ENCODE peak calls at places on chromosomes 13 and 19, in four cellular contexts. V, Q, Z and J are unnamed samples.

GRCh38 chr13:95492044-95492801 is 60.3 kb upstream of the CLDN10 start:
- DNase-seq in V (no peak), Q (no peak), Z (no peak), J (peak; percentile 82)

GRCh38 chr13:53368948-53369347 is 340.3 kb downstream of the OLFM4 start:
- DNase-seq in V (no peak), Q (no peak), Z (no peak), J (no peak)

GRCh38 chr13:28730762-28731161 is 12.0 kb upstream of the SLC46A3 start:
- DNase-seq in V (no peak), Q (no peak), Z (no peak), J (no peak)

GRCh38 chr13:93169980-93170379 is 56.6 kb upstream of the GPC6 start:
- DNase-seq in V (peak; percentile 97), Q (peak; percentile 89), Z (peak; percentile 99), J (no peak)

GRCh38 chr13:24618219-24618955 is 61.8 kb upstream of the ATP12A start:
- DNase-seq in V (no peak), Q (no peak), Z (peak; percentile 14), J (no peak)

GRCh38 chr19:10184636-10185035 is 10.1 kb downstream of the DNMT1 start:
- DNase-seq in V (no peak), Q (no peak), Z (no peak), J (peak; percentile 35)

GRCh38 chr19:17114414-17114831 is 38.8 kb downstream of the MYO9B start:
- DNase-seq in V (peak; percentile 57), Q (no peak), Z (peak; percentile 61), J (no peak)

GRCh38 chr19:6066661-6067646 is 43.3 kb downstream of the RFX2 start:
- DNase-seq in V (peak; percentile 86), Q (peak; percentile 99), Z (peak; percentile 92), J (peak; percentile 96)

GRCh38 chr13:75479102-75479501 is 2.9 kb downstream of the TBC1D4 start:
- DNase-seq in V (no peak), Q (no peak), Z (no peak), J (no peak)

GRCh38 chr19:35046461-35046860 is 4.9 kb downstream of the HPN start:
- DNase-seq in V (no peak), Q (no peak), Z (no peak), J (no peak)

GRCh38 chr19:35045667-35046300 is 4.3 kb downstream of the HPN start:
- DNase-seq in V (peak; percentile 28), Q (peak; percentile 54), Z (no peak), J (no peak)

GRCh38 chr19:35043906-35044305 is 2.4 kb downstream of the HPN start:
- DNase-seq in V (no peak), Q (no peak), Z (no peak), J (no peak)

GRCh38 chr19:35042954-35043604 is 1.6 kb downstream of the HPN start:
- DNase-seq in V (no peak), Q (no peak), Z (no peak), J (no peak)

DNA sequence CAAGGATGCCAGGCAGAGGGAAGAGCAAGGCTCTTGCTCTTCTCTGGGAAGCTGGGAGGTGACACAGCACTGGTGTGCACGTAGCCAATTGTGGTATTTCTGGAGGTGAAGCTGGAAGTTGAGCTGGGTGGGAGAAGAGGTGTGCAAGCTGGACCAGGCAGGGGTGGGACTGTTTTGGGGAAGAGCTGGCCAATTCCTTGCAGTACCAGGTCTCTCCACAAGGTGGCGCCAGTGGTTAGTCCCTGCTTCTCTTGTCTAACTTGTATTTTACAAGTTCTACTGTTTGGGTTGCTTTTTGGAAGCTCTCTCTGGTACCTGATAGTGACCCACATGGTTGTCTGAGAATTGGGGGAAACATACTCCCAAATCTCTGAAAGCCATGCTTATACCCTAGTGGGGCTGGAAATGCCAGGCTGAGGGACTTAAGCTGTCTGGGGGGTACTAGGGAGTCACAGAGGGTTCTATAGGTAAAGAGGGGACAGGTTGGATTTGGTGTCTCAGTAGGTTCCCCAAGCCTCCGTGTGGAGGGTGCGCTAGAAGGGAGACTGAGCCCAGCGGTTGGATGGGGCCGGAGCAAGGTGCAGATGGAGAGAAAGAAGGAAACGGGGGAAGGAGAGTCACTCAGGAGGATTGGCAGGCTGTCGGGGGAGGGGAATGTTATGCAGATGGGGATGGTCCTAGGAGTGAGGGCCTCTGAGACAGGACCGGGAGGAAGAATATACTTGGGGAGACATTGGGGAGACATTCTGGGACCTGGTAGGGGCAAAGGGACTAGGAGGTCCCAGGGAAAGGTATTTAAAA is 3.0 kb downstream of the HPN start:
- DNase-seq in V (peak; percentile 43), Q (peak; percentile 46), Z (peak; percentile 18), J (no peak)
- H3K9ac ChIP-seq in V (no peak overlapping the region), Q (no peak overlapping the region), Z (no peak overlapping the region), J (no peak overlapping the region)

GRCh38 chr19:40282920-40283319 is 2.2 kb downstream of the AKT2 start:
- DNase-seq in V (peak; percentile 22), Q (peak; percentile 61), Z (peak; percentile 23), J (no peak)

GRCh38 chr19:40284501-40285352 is at the start of gene AKT2:
- DNase-seq in V (peak; percentile 47), Q (peak; percentile 71), Z (peak; percentile 62), J (peak; percentile 92)

GRCh38 chr19:40282209-40282580 is 3.0 kb downstream of the AKT2 start:
- DNase-seq in V (no peak), Q (no peak), Z (no peak), J (no peak)

GRCh38 chr19:40284251-40284500 is 969 bp downstream of the AKT2 start:
- DNase-seq in V (no peak), Q (no peak), Z (no peak), J (no peak)

DNA sequence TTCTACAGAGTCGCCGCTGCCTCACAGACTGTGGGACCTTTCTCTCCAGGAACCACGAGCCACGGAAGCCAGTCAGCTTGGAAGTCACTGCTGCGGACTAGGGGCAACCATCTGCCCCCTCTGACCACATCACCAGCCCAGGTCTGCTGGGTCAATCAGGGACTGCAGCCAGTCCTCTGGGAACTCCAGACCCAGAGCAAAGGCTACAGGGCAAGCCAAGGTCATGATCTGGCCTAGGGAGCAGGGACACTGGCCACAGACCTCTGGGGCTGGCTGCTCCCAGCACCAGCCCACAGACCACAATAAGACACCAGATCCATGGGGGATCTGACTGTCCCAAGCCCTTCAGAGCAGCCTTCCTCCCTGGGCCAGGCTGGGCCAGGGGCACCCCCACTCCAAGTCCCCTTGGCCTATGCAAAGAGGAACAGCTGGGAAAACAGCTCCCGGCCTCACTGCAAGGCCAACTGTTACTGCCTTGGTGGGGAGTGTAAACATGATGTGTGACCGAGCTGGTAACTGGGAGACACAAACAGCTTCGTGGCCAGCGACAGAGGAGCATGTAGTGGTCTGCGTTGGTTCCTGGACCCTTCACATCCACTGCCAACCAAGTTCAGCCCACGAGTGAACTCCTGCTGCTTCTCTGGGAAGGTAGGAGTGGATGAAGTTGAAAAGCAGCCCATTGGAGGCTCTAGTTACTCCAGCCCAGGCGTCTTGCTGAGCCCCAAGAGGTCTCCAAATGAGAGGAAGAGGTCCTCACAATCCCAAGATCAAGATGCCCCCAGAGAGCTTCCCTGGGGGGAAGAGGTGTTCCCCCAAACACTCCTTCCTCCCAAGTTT is 1.5 kb downstream of the AKT2 start:
- DNase-seq in V (peak; percentile 19), Q (peak; percentile 29), Z (no peak), J (no peak)
- H3K4me1 ChIP-seq in V (peaks cover 29% of the 10 kb centered on the region), Q (peaks cover 47% of the 10 kb centered on the region), Z (peaks cover 15% of the 10 kb centered on the region), J (peaks cover 49% of the 10 kb centered on the region)

DNA sequence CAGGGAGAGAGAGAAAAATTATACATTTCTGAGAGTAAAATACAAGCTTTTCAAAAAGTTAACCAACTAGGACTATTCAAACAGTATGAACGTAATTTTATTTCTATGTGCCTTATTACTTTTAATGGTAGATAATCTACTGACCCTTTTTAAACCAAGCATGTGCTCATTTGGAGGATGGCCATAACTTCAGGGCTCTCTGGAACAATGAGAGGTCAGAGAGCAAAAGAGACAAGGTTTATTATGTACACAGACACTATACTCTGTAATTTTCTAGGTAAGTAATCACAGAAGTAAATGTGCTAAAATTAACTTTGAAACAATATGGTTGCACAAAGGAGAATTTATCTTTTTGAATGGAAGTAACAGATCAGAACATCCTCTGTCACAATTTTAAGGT is 1.1 kb downstream of the POSTN start:
- DNase-seq in V (no peak), Q (no peak), Z (no peak), J (no peak)
- H3K9ac ChIP-seq in V (no peak overlapping the region), Q (peak overlapping the region; percentile 61), Z (peak overlapping the region; percentile 4), J (no peak overlapping the region)

GRCh38 chr13:113413898-113414282 is 39.4 kb downstream of the ADPRHL1 start:
- DNase-seq in V (no peak), Q (peak; percentile 51), Z (no peak), J (peak; percentile 77)
- H3K4me1 ChIP-seq in V (peaks cover 23% of the 10 kb centered on the region), Q (peaks cover 25% of the 10 kb centered on the region), Z (peaks cover 15% of the 10 kb centered on the region), J (no peaks in the 10 kb centered on the region)

GRCh38 chr19:13597625-13598024 is 91.3 kb upstream of the CACNA1A start:
- DNase-seq in V (peak; percentile 74), Q (peak; percentile 85), Z (peak; percentile 60), J (no peak)

GRCh38 chr19:13600802-13601201 is 94.5 kb upstream of the CACNA1A start:
- DNase-seq in V (no peak), Q (no peak), Z (no peak), J (no peak)

GRCh38 chr19:13598098-13598497 is 91.8 kb upstream of the CACNA1A start:
- DNase-seq in V (no peak), Q (no peak), Z (no peak), J (no peak)

GRCh38 chr19:13600091-13600490 is 93.8 kb upstream of the CACNA1A start:
- DNase-seq in V (no peak), Q (no peak), Z (no peak), J (no peak)

GRCh38 chr19:13599681-13600080 is 93.4 kb upstream of the CACNA1A start:
- DNase-seq in V (no peak), Q (no peak), Z (no peak), J (no peak)
- H3K9ac ChIP-seq in V (no peak overlapping the region), Q (no peak overlapping the region), Z (no peak overlapping the region), J (no peak overlapping the region)

GRCh38 chr13:33229446-33230177 is 55.9 kb downstream of the STARD13 start:
- DNase-seq in V (no peak), Q (no peak), Z (no peak), J (no peak)

GRCh38 chr13:33227927-33228644 is 57.5 kb downstream of the STARD13 start:
- DNase-seq in V (no peak), Q (peak; percentile 25), Z (no peak), J (no peak)

GRCh38 chr13:33231339-33231738 is 54.2 kb downstream of the STARD13 start:
- DNase-seq in V (no peak), Q (no peak), Z (no peak), J (peak; percentile 42)

GRCh38 chr13:33230178-33230881 is 55.2 kb downstream of the STARD13 start:
- DNase-seq in V (peak; percentile 87), Q (peak; percentile 80), Z (peak; percentile 71), J (no peak)

DNA sequence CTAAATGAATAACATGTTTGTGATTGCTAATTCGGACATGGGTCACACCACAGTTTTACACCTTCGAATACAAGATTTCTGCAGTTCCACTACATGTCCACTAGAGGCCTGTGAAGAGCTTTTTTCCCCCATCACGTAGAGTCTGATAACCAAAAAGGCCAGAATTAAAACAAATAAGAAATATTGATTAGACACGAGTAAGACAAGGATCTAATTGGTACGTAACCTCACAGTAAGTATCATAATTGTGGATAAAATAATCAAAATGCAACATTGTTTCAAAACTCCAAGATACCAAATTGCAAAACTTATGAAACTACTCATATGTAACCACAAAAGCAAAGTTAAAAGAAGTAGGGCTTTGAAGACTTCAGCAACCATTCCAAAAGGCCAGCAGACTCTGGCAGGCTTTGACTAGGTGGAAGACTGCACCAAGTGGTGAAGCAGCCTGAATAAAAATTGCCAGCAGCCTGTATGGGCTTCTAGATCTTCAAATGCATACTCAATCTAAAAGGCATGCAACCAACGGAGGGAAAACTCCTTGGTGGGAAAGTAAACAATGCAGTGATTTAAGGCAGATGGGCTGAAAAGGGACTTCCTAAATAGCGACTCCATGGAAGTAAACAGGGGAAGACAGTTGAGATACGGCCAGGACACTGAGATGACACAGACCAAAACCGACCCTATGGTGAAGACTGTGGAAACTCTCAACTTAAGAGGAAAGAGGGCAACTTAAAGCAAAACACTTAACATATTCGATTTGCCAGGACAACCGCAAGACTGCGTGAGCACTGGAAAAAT is 56.7 kb downstream of the STARD13 start:
- DNase-seq in V (peak; percentile 83), Q (peak; percentile 73), Z (peak; percentile 83), J (no peak)
- H3K4me1 ChIP-seq in V (peaks cover 29% of the 10 kb centered on the region), Q (peaks cover 51% of the 10 kb centered on the region), Z (peaks cover 41% of the 10 kb centered on the region), J (peaks cover 6% of the 10 kb centered on the region)